ENCODE peak calls at places on chromosomes 13 and 19, in nine cellular contexts. I is AG10803, D is heart left ventricle, S is thoracic aorta, Q is breast epithelium, K is A549, J is uterus, L is esophagus squamous epithelium, A is cardiac fibroblast. M is an unnamed sample.

GRCh38 chr19:18465964-18466339 is 28.0 kb upstream of the ISYNA1 start:
- DNase-seq in I (no peak), D (no peak), S (no peak), Q (no peak), K (no peak), J (no peak), L (no peak), A (no peak), M (no peak)

GRCh38 chr13:102267191-102267590 is 134.7 kb downstream of the FGF14 start:
- DNase-seq in I (no peak), D (no peak), S (no peak), Q (no peak), K (no peak), J (no peak), L (no peak), A (no peak), M (no peak)

GRCh38 chr13:48094404-48094780 is 512 bp downstream of the MED4 start:
- DNase-seq in I (peak), D (no peak), S (no peak), Q (no peak), K (no peak), J (no peak), L (no peak), A (no peak), M (no peak)

GRCh38 chr13:94610475-94610874 is 8.8 kb downstream of the GPR180 start:
- DNase-seq in I (no peak), D (no peak), S (no peak), Q (no peak), K (no peak), J (no peak), L (no peak), A (no peak), M (no peak)

GRCh38 chr13:44780586-44781280 is 204.6 kb upstream of the TSC22D1 start:
- DNase-seq in I (no peak), D (no peak), S (no peak), Q (no peak), K (no peak), J (no peak), L (no peak), A (no peak), M (no peak)

GRCh38 chr13:95301947-95302386 is 716 bp upstream of the ABCC4 start:
- DNase-seq in I (no peak), D (no peak), S (no peak), Q (no peak), K (no peak), J (no peak), L (no peak), A (peak), M (no peak)

GRCh38 chr13:26465514-26465913 is 92.0 kb upstream of the WASF3 start:
- DNase-seq in I (no peak), D (peak), S (no peak), Q (no peak), K (no peak), J (no peak), L (no peak), A (peak), M (no peak)

GRCh38 chr13:27354379-27354778 is 70.0 kb upstream of the GTF3A start:
- DNase-seq in I (peak), D (no peak), S (no peak), Q (no peak), K (no peak), J (no peak), L (no peak), A (peak), M (no peak)

GRCh38 chr19:8307400-8307964 is 676 bp downstream of the CD320 start:
- DNase-seq in I (no peak), D (no peak), S (no peak), Q (no peak), K (no peak), J (no peak), L (no peak), A (no peak), M (peak)

GRCh38 chr13:27917121-27917947 is 2.5 kb upstream of the PDX1 start:
- DNase-seq in I (no peak), D (no peak), S (no peak), Q (no peak), K (no peak), J (no peak), L (no peak), A (no peak), M (no peak)

GRCh38 chr19:9309974-9310446 is 372 bp upstream of the ZNF699 start:
- DNase-seq in I (peak), D (peak), S (peak), Q (peak), K (peak), J (peak), L (peak), A (peak), M (peak)

GRCh38 chr13:51761638-51762350 is 42.2 kb downstream of the DHRS12 start:
- DNase-seq in I (peak), D (no peak), S (no peak), Q (no peak), K (no peak), J (no peak), L (no peak), A (no peak), M (no peak)

GRCh38 chr19:33040994-33041827 is 23.5 kb downstream of the RHPN2 start:
- DNase-seq in I (peak), D (no peak), S (no peak), Q (peak), K (peak), J (no peak), L (no peak), A (peak), M (no peak)

GRCh38 chr19:41225238-41226052 is 6.4 kb downstream of the AXL start:
- DNase-seq in I (peak), D (peak), S (peak), Q (no peak), K (peak), J (peak), L (no peak), A (peak), M (peak)

GRCh38 chr19:47848871-47849473 is 10.1 kb upstream of the TPRX2 start:
- DNase-seq in I (peak), D (no peak), S (no peak), Q (no peak), K (peak), J (no peak), L (no peak), A (peak), M (no peak)

GRCh38 chr19:49056101-49056901 is 1.2 kb downstream of the CGB7 start:
- DNase-seq in I (peak), D (peak), S (no peak), Q (no peak), K (peak), J (peak), L (no peak), A (peak), M (peak)

GRCh38 chr13:100633461-100633860 is 41.1 kb downstream of the TMTC4 start:
- DNase-seq in I (peak), D (no peak), S (no peak), Q (no peak), K (peak), J (no peak), L (no peak), A (peak), M (no peak)

GRCh38 chr19:2549701-2550191 is 73.8 kb downstream of the GADD45B start:
- DNase-seq in I (peak), D (peak), S (no peak), Q (no peak), K (no peak), J (peak), L (no peak), A (peak), M (no peak)

GRCh38 chr13:27965740-27966640 is 3.1 kb downstream of the CDX2 start:
- DNase-seq in I (no peak), D (no peak), S (no peak), Q (no peak), K (no peak), J (no peak), L (no peak), A (no peak), M (no peak)

GRCh38 chr13:72696590-72696989 is 30.8 kb downstream of the MZT1 start:
- DNase-seq in I (peak), D (no peak), S (no peak), Q (no peak), K (peak), J (no peak), L (no peak), A (peak), M (no peak)

GRCh38 chr19:15288146-15288963 is 44.0 kb downstream of the BRD4 start:
- DNase-seq in I (peak), D (peak), S (no peak), Q (no peak), K (no peak), J (no peak), L (no peak), A (no peak), M (no peak)

GRCh38 chr13:99528547-99528946 is 27.3 kb downstream of the TM9SF2 start:
- DNase-seq in I (no peak), D (no peak), S (no peak), Q (no peak), K (peak), J (no peak), L (no peak), A (no peak), M (no peak)

GRCh38 chr13:36787181-36787580 is 31.8 kb upstream of the RFXAP start:
- DNase-seq in I (no peak), D (no peak), S (no peak), Q (no peak), K (no peak), J (no peak), L (no peak), A (no peak), M (no peak)

GRCh38 chr13:91882918-91883317 is 484.5 kb downstream of the GPC5 start:
- DNase-seq in I (no peak), D (no peak), S (no peak), Q (no peak), K (no peak), J (no peak), L (no peak), A (no peak), M (no peak)

GRCh38 chr19:45455707-45456499 is 11.9 kb upstream of the FOSB start:
- DNase-seq in I (peak), D (peak), S (peak), Q (peak), K (peak), J (peak), L (no peak), A (peak), M (peak)

GRCh38 chr13:83007226-83007625 is 875.0 kb downstream of the SLITRK1 start:
- DNase-seq in I (no peak), D (no peak), S (no peak), Q (no peak), K (no peak), J (no peak), L (no peak), A (no peak), M (no peak)

GRCh38 chr19:42376177-42376555 is 13.9 kb downstream of the CNFN start:
- DNase-seq in I (no peak), D (no peak), S (no peak), Q (no peak), K (no peak), J (no peak), L (no peak), A (no peak), M (no peak)

DNA sequence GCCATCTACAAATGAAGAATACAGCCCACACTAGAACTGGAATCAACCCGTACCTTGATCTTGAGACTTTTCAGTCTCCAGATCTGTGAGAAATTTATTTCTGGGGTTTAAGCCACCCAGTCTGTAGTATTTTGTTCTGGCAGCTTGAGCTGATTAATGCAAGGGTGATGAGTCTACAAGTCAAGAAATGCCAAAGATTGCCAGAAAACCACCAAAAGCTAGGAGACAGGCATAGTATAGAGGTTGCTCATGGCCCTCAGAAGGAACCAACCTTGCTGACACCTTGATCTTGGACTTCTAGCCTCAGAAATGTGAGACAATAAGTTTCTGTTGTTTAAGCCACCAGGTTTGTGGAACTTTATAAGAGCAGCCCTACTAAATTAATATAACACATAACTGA is 428.2 kb upstream of the KLF12 start:
- DNase-seq in I (peak), D (no peak), S (no peak), Q (no peak), K (no peak), J (no peak), L (no peak), A (no peak), M (no peak)
- H3K4me3 ChIP-seq in I (no peak), D (no peak), S (no peak), Q (no peak), K (no peak), J (no peak), L (no peak), A (no peak), M (no peak)

GRCh38 chr19:54792814-54793213 is 10.6 kb upstream of the KIR2DL4 start:
- DNase-seq in I (no peak), D (no peak), S (no peak), Q (no peak), K (no peak), J (no peak), L (no peak), A (no peak), M (no peak)
- H3K4me3 ChIP-seq in I (no peak), D (peak), S (peak), Q (peak), K (peak), J (no peak), L (no peak), A (no peak), M (peak)

DNA sequence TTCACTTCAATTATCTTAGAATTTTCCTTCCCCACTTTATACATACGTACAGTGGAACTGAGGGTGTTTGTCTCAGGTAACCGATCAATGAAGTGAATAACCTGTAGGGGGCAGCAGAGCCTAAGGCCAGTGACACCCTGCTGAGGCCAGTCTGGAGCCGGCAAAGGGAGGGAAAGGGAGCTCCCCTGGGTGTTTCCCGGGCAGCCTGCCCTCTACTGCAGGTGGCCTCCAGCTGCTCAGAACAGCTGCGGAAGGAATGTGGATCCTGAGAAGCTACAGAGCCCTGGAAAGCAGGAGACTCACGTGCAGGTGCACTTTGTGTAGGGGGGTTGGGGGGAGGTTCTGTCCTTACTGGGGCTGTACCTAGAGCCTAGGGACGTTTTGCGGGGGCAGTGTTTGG is 832 bp upstream of the ZNF491 start:
- DNase-seq in I (peak), D (peak), S (peak), Q (peak), K (peak), J (peak), L (no peak), A (peak), M (peak)
- H3K4me3 ChIP-seq in I (no peak), D (peak), S (peak), Q (no peak), K (no peak), J (peak), L (no peak), A (no peak), M (no peak)

DNA sequence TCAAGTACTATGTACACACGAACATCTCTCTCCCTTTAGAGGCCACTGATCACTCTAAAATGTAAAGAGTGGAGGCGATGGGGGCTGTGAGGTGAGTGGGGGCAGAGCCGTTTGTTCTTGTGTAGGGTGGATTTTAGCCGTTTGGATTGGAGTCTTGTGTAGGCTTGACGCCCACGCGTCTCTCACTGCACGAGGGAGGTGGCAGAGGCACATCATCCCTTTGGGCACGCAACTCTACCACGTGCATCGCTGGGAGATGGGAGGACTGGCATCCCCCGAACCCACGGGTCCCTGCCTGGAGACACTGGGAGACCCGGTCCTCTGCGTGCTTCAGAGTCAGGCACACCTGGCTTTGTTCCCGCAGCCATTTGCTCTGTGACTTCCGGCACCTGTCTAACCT is 6.3 kb downstream of the ARHGEF7 start:
- DNase-seq in I (no peak), D (no peak), S (no peak), Q (no peak), K (no peak), J (no peak), L (no peak), A (no peak), M (no peak)
- H3K4me3 ChIP-seq in I (no peak), D (no peak), S (no peak), Q (no peak), K (no peak), J (no peak), L (no peak), A (no peak), M (no peak)

DNA sequence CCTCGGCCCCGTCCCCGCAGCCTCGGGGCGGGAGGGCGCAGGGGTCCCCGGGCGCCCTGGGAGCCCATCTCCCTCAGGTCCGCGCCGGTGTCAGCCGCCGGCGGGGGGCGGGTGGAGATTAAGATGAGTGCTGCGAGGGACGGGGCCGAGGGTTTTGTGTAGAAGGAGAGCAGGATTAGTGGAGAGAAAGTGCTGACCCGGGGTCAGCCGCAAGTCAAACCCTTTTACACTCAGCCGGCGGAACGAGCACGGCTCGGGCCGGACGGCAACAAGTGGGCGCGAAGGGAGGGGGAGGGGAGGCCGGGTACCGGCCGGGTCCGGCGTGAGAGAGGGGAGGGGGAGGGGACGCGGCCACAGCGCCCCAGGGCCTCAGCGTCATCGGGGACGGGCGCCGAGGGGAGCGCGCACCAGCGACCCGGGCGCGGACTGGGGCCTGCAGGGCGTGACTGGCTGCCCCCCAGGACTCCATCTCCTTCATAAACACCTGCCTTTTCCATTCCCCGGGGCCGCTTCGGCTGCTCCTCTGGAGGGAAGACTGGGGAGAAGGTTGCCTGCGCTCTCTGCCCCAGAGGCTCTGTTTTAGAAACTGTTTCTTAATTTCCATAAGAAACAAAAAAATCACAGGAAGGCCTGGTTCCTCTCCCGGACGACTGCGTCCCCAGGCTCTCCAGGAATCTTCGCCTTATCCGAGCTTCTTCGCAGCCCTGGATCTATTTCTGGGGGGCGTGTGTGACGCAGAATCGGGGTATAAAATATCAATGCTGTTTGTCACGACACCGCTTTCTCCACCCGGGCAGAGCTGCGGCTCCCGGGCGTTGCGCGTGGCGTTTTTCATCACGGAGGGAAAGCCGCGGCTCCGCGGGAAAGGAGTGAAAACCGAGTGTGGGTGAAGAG is 6.5 kb downstream of the SOX1 start:
- DNase-seq in I (no peak), D (no peak), S (no peak), Q (no peak), K (no peak), J (no peak), L (no peak), A (no peak), M (no peak)
- H3K4me3 ChIP-seq in I (no peak), D (no peak), S (peak), Q (no peak), K (no peak), J (no peak), L (no peak), A (no peak), M (no peak)

GRCh38 chr19:35421362-35421761 is 26.7 kb upstream of the FFAR2 start:
- DNase-seq in I (no peak), D (no peak), S (no peak), Q (no peak), K (no peak), J (no peak), L (no peak), A (no peak), M (no peak)

GRCh38 chr19:35416331-35416730 is 31.7 kb upstream of the FFAR2 start:
- DNase-seq in I (no peak), D (no peak), S (no peak), Q (no peak), K (no peak), J (no peak), L (no peak), A (no peak), M (no peak)

GRCh38 chr19:35417278-35417677 is 30.8 kb upstream of the FFAR2 start:
- DNase-seq in I (no peak), D (no peak), S (no peak), Q (no peak), K (no peak), J (no peak), L (no peak), A (no peak), M (no peak)

GRCh38 chr19:35419046-35419445 is 29.0 kb upstream of the FFAR2 start:
- DNase-seq in I (no peak), D (no peak), S (no peak), Q (no peak), K (no peak), J (no peak), L (no peak), A (no peak), M (no peak)

GRCh38 chr19:35417713-35418534 is 30.1 kb upstream of the FFAR2 start:
- DNase-seq in I (no peak), D (no peak), S (no peak), Q (no peak), K (no peak), J (no peak), L (no peak), A (no peak), M (no peak)
- H3K4me3 ChIP-seq in I (no peak), D (no peak), S (no peak), Q (no peak), K (no peak), J (no peak), L (no peak), A (no peak), M (no peak)

GRCh38 chr19:5294403-5295160 is 46.0 kb downstream of the PTPRS start:
- DNase-seq in I (no peak), D (no peak), S (no peak), Q (no peak), K (no peak), J (no peak), L (no peak), A (no peak), M (no peak)
- H3K4me3 ChIP-seq in I (no peak), D (no peak), S (peak), Q (no peak), K (no peak), J (peak), L (no peak), A (no peak), M (no peak)